ENCODE peak calls at places on chromosomes 2 and 18, in six cellular contexts. C, N, M, I, V and W are unnamed samples.
A peak's percentile ranks its signal among the peaks of the same experiment; 100 is the strongest.

GRCh38 chr2:84302513-84303412 is 156.3 kb downstream of the SUCLG1 start:
- DNase-seq in V (peak; percentile 1), I (no peak), N (peak; percentile 26), M (peak; percentile 59), C (peak; percentile 57), W (no peak)

GRCh38 chr2:148602918-148603561 is 41.5 kb upstream of the EPC2 start:
- DNase-seq in I (no peak), N (no peak), C (no peak), M (no peak), V (no peak), W (no peak)

GRCh38 chr2:231556981-231557380 is 26.7 kb upstream of the NMUR1 start:
- DNase-seq in C (no peak), N (no peak), V (no peak), M (no peak), I (no peak), W (no peak)

GRCh38 chr2:68086166-68086565 is 23.4 kb upstream of the C1D start:
- DNase-seq in C (no peak), I (no peak), M (no peak), N (no peak), V (no peak), W (no peak)

GRCh38 chr2:44075536-44075935 is 79.7 kb upstream of the LRPPRC start:
- DNase-seq in I (no peak), N (no peak), V (peak; percentile 52), M (no peak), C (no peak), W (peak; percentile 26)

GRCh38 chr2:142014536-142014935 is 116.3 kb downstream of the LRP1B start:
- DNase-seq in N (no peak), C (no peak), I (no peak), M (no peak), V (no peak), W (no peak)

GRCh38 chr18:55251186-55251995 is 292.1 kb upstream of the CCDC68 start:
- DNase-seq in I (no peak), C (no peak), V (peak; percentile 55), M (peak; percentile 32), N (no peak), W (no peak)

GRCh38 chr18:79863161-79863945 is 65.6 kb downstream of the KCNG2 start:
- DNase-seq in M (no peak), V (no peak), C (no peak), N (no peak), I (no peak), W (no peak)

GRCh38 chr2:127893033-127893432 is 7.3 kb upstream of the AMMECR1L start:
- DNase-seq in C (no peak), M (no peak), I (peak; percentile 18), V (no peak), N (no peak), W (no peak)

GRCh38 chr2:235836416-235837042 is 331.7 kb downstream of the GBX2 start:
- DNase-seq in V (no peak), N (no peak), I (no peak), M (peak; percentile 30), C (no peak), W (no peak)

GRCh38 chr2:121748202-121748601 is 7.2 kb upstream of the TSN start:
- DNase-seq in M (no peak), V (peak; percentile 16), I (no peak), N (no peak), C (no peak), W (no peak)
- TF ChIP-seq CTCF in M (no peak), V (peak; percentile 61), I (peak; percentile 39), N (no peak), C (peak; percentile 58), W (peak; percentile 3)

GRCh38 chr18:23401400-23402347 is 51.4 kb upstream of the RIOK3 start:
- DNase-seq in I (no peak), C (peak; percentile 24), N (peak; percentile 18), M (peak; percentile 38), V (no peak), W (no peak)

GRCh38 chr18:23405626-23406025 is 47.5 kb upstream of the RIOK3 start:
- DNase-seq in I (no peak), C (no peak), V (no peak), M (no peak), N (no peak), W (no peak)

GRCh38 chr18:23400918-23401317 is 52.2 kb upstream of the RIOK3 start:
- DNase-seq in I (no peak), N (no peak), V (no peak), M (no peak), C (no peak), W (no peak)

GRCh38 chr18:23406271-23406787 is 46.8 kb upstream of the RIOK3 start:
- DNase-seq in V (no peak), M (no peak), N (no peak), C (no peak), I (no peak), W (no peak)

GRCh38 chr18:23403310-23403709 is 49.8 kb upstream of the RIOK3 start:
- DNase-seq in I (no peak), M (no peak), N (no peak), C (no peak), V (no peak), W (no peak)
- TF ChIP-seq CTCF in I (no peak), M (no peak), N (no peak), C (no peak), V (no peak), W (no peak)

GRCh38 chr2:219946529-219946928 is 319.1 kb downstream of the SLC4A3 start:
- DNase-seq in M (no peak), V (no peak), I (no peak), N (no peak), C (no peak), W (no peak)
- TF ChIP-seq CTCF in M (no peak), V (no peak), I (no peak), N (no peak), C (no peak), W (no peak)

GRCh38 chr2:151760139-151760650 is 25.9 kb upstream of the NEB start:
- DNase-seq in I (no peak), M (no peak), C (no peak), N (no peak), V (no peak), W (no peak)
- TF ChIP-seq CTCF in I (no peak), M (no peak), C (no peak), N (no peak), V (no peak), W (no peak)

DNA sequence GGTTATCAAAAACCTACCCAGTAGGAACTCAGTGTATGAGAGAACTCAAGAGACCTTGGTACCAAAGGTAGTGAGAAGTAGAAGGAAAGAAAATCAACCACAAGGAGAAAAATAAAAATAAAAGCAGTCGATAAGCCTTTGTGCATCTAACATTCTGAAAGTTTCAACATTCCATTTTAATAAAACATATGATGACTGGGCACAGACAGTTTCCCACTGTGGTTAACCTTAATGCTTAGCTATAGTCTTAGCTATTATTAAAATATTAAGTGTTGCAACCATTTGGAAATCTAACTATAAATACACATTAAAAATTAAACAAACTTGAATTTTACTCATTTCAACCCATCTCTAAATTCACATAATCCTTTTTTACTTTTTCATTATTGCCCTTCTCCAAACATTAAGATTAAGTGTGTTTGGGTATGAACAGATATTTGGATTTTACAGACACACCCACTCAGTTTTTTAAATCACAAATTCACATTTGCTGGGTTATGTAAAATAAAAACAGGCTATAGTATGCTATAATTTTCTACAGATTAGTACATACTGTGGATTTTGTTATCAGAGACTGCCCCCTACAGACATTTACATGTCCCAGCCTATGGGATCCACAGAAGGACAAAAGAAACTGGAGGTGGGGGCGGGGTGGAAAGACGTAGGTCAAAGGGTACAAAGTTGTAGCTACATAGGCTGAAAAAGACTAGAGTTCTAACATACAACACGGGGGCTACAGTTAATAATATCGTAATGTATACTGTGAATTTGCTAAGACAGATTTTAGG is 32.8 kb downstream of the SRBD1 start:
- DNase-seq in I (no peak), V (no peak), C (no peak), M (no peak), N (no peak), W (no peak)
- TF ChIP-seq CTCF in I (peak; percentile 26), V (peak; percentile 51), C (peak; percentile 36), M (no peak), N (no peak), W (peak; percentile 29)